ENCODE peak calls at places on chromosome 7, in nine cellular contexts. E, N, I, D, A, T, L, Q and M are unnamed samples.

GRCh38 chr7:6637544-6638229 is 569 bp downstream of the ZNF316 start:
- DNase-seq in E (peak; percentile 46), N (peak; percentile 63), I (peak; percentile 7), D (no peak), A (peak; percentile 67), T (no peak), L (peak; percentile 8), Q (no peak), M (no peak)

GRCh38 chr7:153920897-153921296 is 131.3 kb upstream of the DPP6 start:
- DNase-seq in E (no peak), N (no peak), I (no peak), D (no peak), A (no peak), T (no peak), L (no peak), Q (no peak), M (no peak)

GRCh38 chr7:126569402-126569801 is 683.3 kb downstream of the GRM8 start:
- DNase-seq in E (no peak), N (no peak), I (no peak), D (no peak), A (no peak), T (no peak), L (no peak), Q (no peak), M (no peak)

GRCh38 chr7:31500656-31501055 is 13.2 kb upstream of the ITPRID1 start:
- DNase-seq in E (peak; percentile 53), N (no peak), I (no peak), D (no peak), A (no peak), T (no peak), L (no peak), Q (no peak), M (no peak)

GRCh38 chr7:121537031-121537430 is 140.9 kb upstream of the FAM3C start:
- DNase-seq in E (no peak), N (no peak), I (no peak), D (no peak), A (no peak), T (no peak), L (no peak), Q (peak; percentile 56), M (no peak)

GRCh38 chr7:25908154-25908948 is 243.6 kb upstream of the NFE2L3 start:
- DNase-seq in E (no peak), N (no peak), I (no peak), D (no peak), A (no peak), T (no peak), L (no peak), Q (no peak), M (no peak)

GRCh38 chr7:81330108-81330507 is 411.3 kb upstream of the SEMA3C start:
- DNase-seq in E (no peak), N (no peak), I (no peak), D (no peak), A (no peak), T (no peak), L (no peak), Q (no peak), M (no peak)

GRCh38 chr7:37440738-37441404 is 7.8 kb downstream of the ELMO1 start:
- DNase-seq in E (no peak), N (peak; percentile 14), I (no peak), D (no peak), A (no peak), T (no peak), L (no peak), Q (no peak), M (no peak)

GRCh38 chr7:46716926-46717325 is 795.9 kb upstream of the IGFBP3 start:
- DNase-seq in E (peak; percentile 11), N (no peak), I (no peak), D (no peak), A (no peak), T (no peak), L (no peak), Q (no peak), M (no peak)

GRCh38 chr7:3730271-3730670 is 429.2 kb downstream of the SDK1 start:
- DNase-seq in E (no peak), N (no peak), I (peak; percentile 72), D (no peak), A (no peak), T (no peak), L (peak; percentile 41), Q (peak; percentile 4), M (no peak)

GRCh38 chr7:107785170-107785569 is 17.9 kb downstream of the SLC26A3 start:
- DNase-seq in E (no peak), N (no peak), I (no peak), D (no peak), A (no peak), T (no peak), L (no peak), Q (no peak), M (no peak)

GRCh38 chr7:149850716-149851115 is 12.5 kb downstream of the ZNF862 start:
- DNase-seq in E (no peak), N (no peak), I (no peak), D (no peak), A (no peak), T (no peak), L (no peak), Q (no peak), M (no peak)

GRCh38 chr7:139596626-139597025 is 73.1 kb downstream of the CLEC2L start:
- DNase-seq in E (no peak), N (no peak), I (no peak), D (no peak), A (no peak), T (no peak), L (no peak), Q (no peak), M (no peak)

GRCh38 chr7:100824499-100825214 is 2.7 kb downstream of the EPHB4 start:
- DNase-seq in E (no peak), N (no peak), I (no peak), D (no peak), A (peak; percentile 20), T (no peak), L (no peak), Q (no peak), M (no peak)
- H3K4me3 ChIP-seq in E (peak overlapping the region; percentile 97), N (no peak overlapping the region), I (peak overlapping the region; percentile 78), D (peak overlapping the region; percentile 78), A (peak overlapping the region; percentile 98), T (peak overlapping the region; percentile 97), L (peak overlapping the region; percentile 83), Q (peak overlapping the region; percentile 79), M (peak overlapping the region; percentile 84)

GRCh38 chr7:75955293-75955938 is 39.0 kb downstream of the TMEM120A start:
- DNase-seq in E (no peak), N (no peak), I (no peak), D (no peak), A (no peak), T (no peak), L (no peak), Q (no peak), M (no peak)

GRCh38 chr7:75957021-75957736 is 37.2 kb downstream of the TMEM120A start:
- DNase-seq in E (peak; percentile 94), N (no peak), I (no peak), D (no peak), A (peak; percentile 78), T (no peak), L (no peak), Q (no peak), M (no peak)

GRCh38 chr7:75960372-75960771 is 34.0 kb downstream of the TMEM120A start:
- DNase-seq in E (no peak), N (no peak), I (no peak), D (no peak), A (no peak), T (no peak), L (no peak), Q (no peak), M (no peak)

GRCh38 chr7:75961194-75961593 is 33.2 kb downstream of the TMEM120A start:
- DNase-seq in E (peak; percentile 46), N (no peak), I (no peak), D (no peak), A (peak; percentile 65), T (no peak), L (no peak), Q (no peak), M (no peak)

GRCh38 chr7:75958802-75959543 is 35.4 kb downstream of the TMEM120A start:
- DNase-seq in E (no peak), N (no peak), I (no peak), D (no peak), A (no peak), T (no peak), L (no peak), Q (no peak), M (no peak)
- H3K4me3 ChIP-seq in E (no peak overlapping the region), N (no peak overlapping the region), I (no peak overlapping the region), D (no peak overlapping the region), A (no peak overlapping the region), T (no peak overlapping the region), L (no peak overlapping the region), Q (no peak overlapping the region), M (no peak overlapping the region)

GRCh38 chr7:97873606-97874005 is 1.4 kb upstream of the ASNS start:
- DNase-seq in E (peak; percentile 67), N (no peak), I (no peak), D (no peak), A (peak; percentile 40), T (no peak), L (no peak), Q (no peak), M (no peak)
- H3K4me3 ChIP-seq in E (no peak overlapping the region), N (no peak overlapping the region), I (no peak overlapping the region), D (no peak overlapping the region), A (peak overlapping the region; percentile 76), T (no peak overlapping the region), L (no peak overlapping the region), Q (no peak overlapping the region), M (no peak overlapping the region)

DNA sequence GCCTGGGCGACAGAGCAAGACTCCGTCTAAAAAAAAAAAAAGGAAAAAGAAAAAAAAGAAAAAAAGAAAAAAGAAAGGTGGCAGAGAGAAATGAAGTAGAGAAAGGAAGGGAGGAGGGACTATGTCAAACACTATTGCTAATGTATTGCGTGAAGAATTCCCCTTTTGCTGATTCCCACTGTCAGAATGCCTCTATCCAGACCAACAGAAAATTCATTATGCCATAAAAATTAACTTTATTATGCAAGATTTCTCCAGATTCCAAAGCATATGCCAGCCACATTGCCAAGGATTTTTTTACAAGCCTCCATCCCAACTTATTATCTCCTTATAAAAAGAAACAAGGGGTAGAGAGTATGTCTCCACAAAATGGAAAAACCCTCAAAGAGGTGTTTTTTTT is 209.3 kb downstream of the MTERF1 start:
- DNase-seq in E (no peak), N (no peak), I (no peak), D (no peak), A (no peak), T (no peak), L (no peak), Q (no peak), M (no peak)
- H3K4me3 ChIP-seq in E (no peak overlapping the region), N (no peak overlapping the region), I (no peak overlapping the region), D (no peak overlapping the region), A (no peak overlapping the region), T (no peak overlapping the region), L (no peak overlapping the region), Q (no peak overlapping the region), M (no peak overlapping the region)

GRCh38 chr7:87038993-87039716 is 20.3 kb downstream of the ELAPOR2 start:
- DNase-seq in E (no peak), N (no peak), I (no peak), D (no peak), A (no peak), T (no peak), L (no peak), Q (no peak), M (no peak)
- H3K4me3 ChIP-seq in E (peak overlapping the region; percentile 29), N (no peak overlapping the region), I (peak overlapping the region; percentile 29), D (peak overlapping the region; percentile 18), A (peak overlapping the region; percentile 66), T (peak overlapping the region; percentile 41), L (no peak overlapping the region), Q (peak overlapping the region; percentile 18), M (peak overlapping the region; percentile 30)